ENCODE peak calls at places on chromosomes 13 and 19, in five cellular contexts. S is OCI-LY7; J is CD8-positive, alpha-beta memory T cell; Y is CD4-positive, alpha-beta T cell; K is endothelial cell of umbilical vein. N is an unnamed sample.

GRCh38 chr19:32101206-32101605 is 244.2 kb upstream of the ZNF507 start:
- DNase-seq in K (no peak), S (no peak), Y (no peak), J (no peak), N (no peak)

GRCh38 chr19:46076951-46077814 is 36.4 kb upstream of the IGFL4 start:
- DNase-seq in K (peak), S (peak), J (no peak), Y (no peak), N (no peak)

GRCh38 chr13:45372189-45373115 is 31.5 kb upstream of the TPT1 start:
- DNase-seq in J (no peak), Y (no peak), K (peak), S (no peak), N (no peak)

GRCh38 chr13:93146584-93147292 is 79.9 kb upstream of the GPC6 start:
- DNase-seq in Y (no peak), S (no peak), J (no peak), K (no peak), N (no peak)

GRCh38 chr19:29678484-29679106 is 13.3 kb downstream of the PLEKHF1 start:
- DNase-seq in J (no peak), S (no peak), K (no peak), Y (no peak), N (no peak)

GRCh38 chr13:50882816-50883215 is 26.8 kb upstream of the RNASEH2B start:
- DNase-seq in J (no peak), K (no peak), Y (no peak), S (no peak), N (no peak)

GRCh38 chr19:47778954-47779351 is 450 bp downstream of the SELENOW start:
- DNase-seq in Y (no peak), S (peak), J (no peak), K (peak), N (no peak)

GRCh38 chr19:6842871-6843607 is 44.3 kb upstream of the ADGRE1 start:
- DNase-seq in S (no peak), K (no peak), J (no peak), Y (no peak), N (no peak)

GRCh38 chr13:29548722-29549446 is 46.6 kb downstream of the SLC7A1 start:
- DNase-seq in Y (no peak), J (no peak), S (no peak), K (peak), N (no peak)

GRCh38 chr19:38392707-38393308 is 4.3 kb downstream of the SPRED3 start:
- DNase-seq in J (no peak), S (no peak), Y (no peak), K (no peak), N (no peak)

GRCh38 chr19:33247441-33247819 is 21.8 kb upstream of the SLC7A10 start:
- DNase-seq in J (no peak), K (no peak), Y (no peak), S (no peak), N (no peak)

GRCh38 chr13:29743229-29743786 is 107.1 kb downstream of the UBL3 start:
- DNase-seq in J (no peak), S (no peak), Y (no peak), K (peak), N (no peak)

GRCh38 chr19:30333291-30334065 is 38.7 kb upstream of the ZNF536 start:
- DNase-seq in Y (no peak), J (no peak), K (no peak), S (no peak), N (no peak)

GRCh38 chr19:56838930-56839664 is 1.4 kb downstream of the PEG3 start:
- DNase-seq in S (no peak), Y (no peak), J (no peak), K (peak), N (no peak)

GRCh38 chr13:37403776-37404497 is 194.6 kb downstream of the POSTN start:
- DNase-seq in J (no peak), S (no peak), K (no peak), Y (no peak), N (no peak)

GRCh38 chr13:44653261-44653660 is 77.1 kb upstream of the TSC22D1 start:
- DNase-seq in J (no peak), S (no peak), K (no peak), Y (no peak), N (no peak)

GRCh38 chr19:35154535-35155406 is at the start of gene FXYD5:
- DNase-seq in J (peak), S (peak), K (peak), Y (peak), N (no peak)

GRCh38 chr19:58562126-58563033 is 4.0 kb upstream of the UBE2M start:
- DNase-seq in K (peak), Y (peak), J (no peak), S (no peak), N (no peak)

GRCh38 chr19:46970815-46971214 is 48.8 kb upstream of the NPAS1 start:
- DNase-seq in J (no peak), S (no peak), K (no peak), Y (no peak), N (no peak)

GRCh38 chr19:1455002-1455335 is 5.0 kb downstream of the APC2 start:
- DNase-seq in S (no peak), J (no peak), Y (no peak), K (peak), N (no peak)

GRCh38 chr19:45902651-45903625 is 525 bp upstream of the MYPOP start:
- DNase-seq in S (peak), Y (peak), J (peak), K (peak), N (peak)

DNA sequence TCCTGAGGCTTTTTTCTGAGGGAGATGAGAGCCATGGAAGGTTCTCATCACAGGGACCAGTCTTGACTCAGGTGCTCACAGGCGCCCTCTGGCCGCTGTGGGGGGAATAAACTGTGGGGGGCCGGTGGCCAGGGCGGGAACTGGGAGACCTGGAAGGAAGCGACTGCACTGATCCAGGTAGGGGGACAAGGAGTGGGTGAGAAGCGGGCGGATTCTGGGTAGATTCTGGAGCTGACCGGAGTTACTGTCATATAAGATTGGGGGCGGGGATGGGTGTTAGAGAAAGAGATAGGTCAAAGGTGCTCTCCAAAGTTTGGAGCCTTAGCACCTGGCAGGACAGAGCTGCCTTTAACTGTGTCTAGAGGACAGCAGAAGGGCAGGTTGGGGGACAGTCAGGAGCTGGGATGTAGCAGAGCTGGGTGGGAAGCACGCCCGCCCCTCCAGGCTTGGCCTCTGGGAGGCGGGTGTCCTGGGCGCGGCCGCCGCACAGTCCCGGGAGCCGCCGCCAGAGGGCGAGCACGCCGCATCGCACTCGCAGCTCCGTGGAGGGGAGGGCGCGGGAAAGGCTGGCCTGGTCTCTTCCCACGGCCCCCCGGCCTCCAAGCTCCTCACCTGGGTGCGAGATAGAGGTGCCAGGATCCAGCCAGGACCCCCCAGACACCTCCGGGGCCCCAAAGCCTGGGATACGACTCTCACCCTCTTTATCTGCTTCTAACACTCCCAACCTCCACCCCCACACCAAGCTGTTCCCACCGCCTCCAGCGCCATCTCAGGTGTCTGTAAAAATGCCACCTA is 4.2 kb upstream of the DAND5 start:
- DNase-seq in Y (peak), K (peak), J (peak), S (peak), N (no peak)
- H3K27ac ChIP-seq in Y (no peak), K (peak), J (peak), S (peak), N (peak)

DNA sequence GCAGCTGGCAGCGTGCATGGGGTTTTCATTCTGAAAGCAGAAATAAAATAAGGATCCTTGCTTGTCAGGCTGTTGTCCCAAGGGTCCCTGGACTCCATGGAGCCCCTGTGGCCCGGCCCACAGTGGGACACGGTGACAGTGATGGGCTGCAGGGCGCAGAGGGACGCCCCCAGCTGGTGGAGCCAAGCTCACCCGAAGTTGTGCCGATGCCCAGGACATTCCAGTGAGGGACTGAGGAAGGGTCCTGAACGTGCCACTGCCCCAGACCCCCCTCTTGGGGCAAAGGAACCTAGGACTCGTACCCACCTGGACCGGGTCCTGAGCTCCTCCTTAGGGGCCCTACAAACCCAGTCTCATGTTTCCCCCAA is 35.0 kb downstream of the MYO9B start:
- DNase-seq in Y (no peak), K (no peak), S (no peak), J (no peak), N (no peak)
- H3K27ac ChIP-seq in Y (peak), K (no peak), S (no peak), J (no peak), N (no peak)

GRCh38 chr19:49920624-49921363 is 8.2 kb upstream of the ATF5 start:
- DNase-seq in K (no peak), J (no peak), Y (no peak), S (no peak), N (no peak)

GRCh38 chr19:49925486-49925885 is 3.5 kb upstream of the ATF5 start:
- DNase-seq in K (no peak), Y (no peak), J (no peak), S (no peak), N (no peak)

GRCh38 chr19:49923055-49924003 is 5.7 kb upstream of the ATF5 start:
- DNase-seq in J (no peak), K (no peak), Y (no peak), S (peak), N (no peak)

GRCh38 chr19:49924004-49924880 is 4.8 kb upstream of the ATF5 start:
- DNase-seq in K (no peak), J (no peak), Y (no peak), S (peak), N (no peak)

DNA sequence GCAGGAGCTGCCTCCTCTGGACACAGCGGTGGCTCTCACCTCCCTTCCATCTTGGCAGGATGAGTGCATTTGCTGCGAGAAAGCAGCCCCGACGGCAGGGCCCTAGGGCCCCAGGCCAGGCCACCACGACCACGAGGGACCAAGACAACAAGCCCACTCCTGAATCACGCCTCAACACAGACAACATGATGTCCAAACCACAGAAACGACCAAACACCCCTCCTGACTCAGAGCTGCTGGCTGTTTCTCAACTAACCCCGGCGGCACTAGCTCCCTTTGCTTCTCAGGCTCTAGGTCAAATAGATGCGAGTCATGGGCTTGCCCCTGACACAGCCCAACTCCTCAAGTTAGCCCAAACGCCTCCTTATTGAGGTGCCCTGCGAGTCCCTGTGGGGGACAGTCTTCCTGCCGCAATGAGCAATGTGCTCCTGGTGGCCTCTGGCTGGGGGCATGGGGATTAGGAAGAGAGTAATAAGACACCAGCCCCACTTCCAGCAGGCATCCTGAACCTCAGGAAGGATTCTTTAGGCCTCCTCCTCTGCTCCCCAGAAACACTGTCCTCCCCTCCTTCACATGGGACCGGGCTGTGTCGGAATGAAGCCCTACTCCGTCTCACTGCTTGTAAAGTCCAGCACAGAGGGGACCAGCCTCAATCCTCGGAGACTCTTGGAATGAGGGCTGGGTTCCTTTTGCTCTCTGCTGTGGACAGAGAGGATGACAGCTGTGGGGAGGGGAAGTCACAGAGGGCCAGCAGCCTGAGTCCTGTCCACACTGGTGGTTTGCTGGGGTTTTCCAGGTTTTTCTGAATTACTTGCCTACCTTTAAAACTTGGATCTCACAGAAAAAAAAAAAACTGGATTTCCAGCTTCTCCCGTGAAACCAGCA is 6.9 kb upstream of the ATF5 start:
- DNase-seq in Y (no peak), K (no peak), S (no peak), J (no peak), N (no peak)
- H3K27ac ChIP-seq in Y (no peak), K (no peak), S (peak), J (no peak), N (no peak)

GRCh38 chr19:40270362-40271089 is 14.6 kb downstream of the AKT2 start:
- DNase-seq in Y (no peak), K (no peak), J (no peak), S (no peak), N (no peak)

GRCh38 chr19:40271706-40272105 is 13.4 kb downstream of the AKT2 start:
- DNase-seq in Y (no peak), S (no peak), K (no peak), J (no peak), N (no peak)

GRCh38 chr19:40272261-40272660 is 12.9 kb downstream of the AKT2 start:
- DNase-seq in Y (no peak), S (no peak), K (no peak), J (no peak), N (no peak)

GRCh38 chr19:40274585-40275544 is 10.3 kb downstream of the AKT2 start:
- DNase-seq in K (no peak), Y (peak), J (no peak), S (peak), N (no peak)

GRCh38 chr19:40273469-40274360 is 11.4 kb downstream of the AKT2 start:
- DNase-seq in Y (no peak), J (no peak), S (no peak), K (no peak), N (no peak)
- H3K27ac ChIP-seq in Y (no peak), J (peak), S (no peak), K (no peak), N (no peak)

GRCh38 chr13:43407023-43407581 is 379.7 kb downstream of the ENOX1 start:
- DNase-seq in Y (no peak), J (no peak), S (no peak), K (no peak), N (no peak)
- H3K27ac ChIP-seq in Y (no peak), J (no peak), S (no peak), K (no peak), N (no peak)

GRCh38 chr19:8506402-8506957 is 4.0 kb upstream of the PRAM1 start:
- DNase-seq in J (no peak), S (no peak), K (no peak), Y (no peak), N (no peak)
- H3K27ac ChIP-seq in J (peak), S (no peak), K (no peak), Y (peak), N (no peak)